ENCODE peak calls at places on chromosomes 5 and 9, in ten cellular contexts. O is skeletal muscle cell; R is stimulated activated CD4-positive, alpha-beta T cell treated with anti-CD3 and anti-CD28 coated beads, Interleukin-1b, Interleukin-23, amount 100 ng/mL, for 24 hours; P is activated effector memory CD4-positive, alpha-beta T cell treated with Interleukin-2 at 50 U/mL for 16 hours; Q is pons; S is midbrain; U is NCI-H1092; A is Jurkat, Clone E6-1; J is pancreas; L is left ventricle myocardium superior. Y is an unnamed sample.

GRCh38 chr9:134287591-134288518 is 38.4 kb upstream of the RXRA start:
- DNase-seq in O (no peak), R (no peak), P (no peak), Q (no peak), S (no peak), U (peak; percentile 22), A (no peak), J (peak; percentile 35), L (peak; percentile 14), Y (no peak)

GRCh38 chr9:129333961-129334743 is 156.1 kb upstream of the IER5L start:
- DNase-seq in O (peak; percentile 91), R (no peak), P (no peak), Q (peak; percentile 70), S (peak; percentile 66), U (peak; percentile 14), A (no peak), J (peak; percentile 97), L (peak; percentile 94), Y (peak; percentile 35)

GRCh38 chr5:88785396-88786216 is 97.4 kb downstream of the MEF2C start:
- DNase-seq in O (peak; percentile 76), R (no peak), P (no peak), Q (peak; percentile 69), S (peak; percentile 38), U (no peak), A (no peak), J (no peak), L (no peak), Y (no peak)

GRCh38 chr5:83475540-83476469 is 4.3 kb downstream of the VCAN start:
- DNase-seq in O (peak; percentile 68), R (no peak), P (no peak), Q (no peak), S (no peak), U (no peak), A (no peak), J (no peak), L (no peak), Y (no peak)

GRCh38 chr9:76161103-76161502 is 233.1 kb downstream of the RFK start:
- DNase-seq in O (no peak), R (no peak), P (no peak), Q (no peak), S (no peak), U (no peak), A (no peak), J (no peak), L (no peak), Y (no peak)

GRCh38 chr9:4548796-4549725 is 58.8 kb downstream of the SLC1A1 start:
- DNase-seq in O (no peak), R (no peak), P (no peak), Q (no peak), S (no peak), U (no peak), A (no peak), J (no peak), L (peak; percentile 59), Y (no peak)

GRCh38 chr5:12625667-12626263 is 721.5 kb upstream of the CTNND2 start:
- DNase-seq in O (no peak), R (no peak), P (no peak), Q (no peak), S (no peak), U (no peak), A (no peak), J (no peak), L (no peak), Y (no peak)

GRCh38 chr9:121917375-121918335 is 175.5 kb downstream of the TTLL11 start:
- DNase-seq in O (no peak), R (no peak), P (no peak), Q (no peak), S (no peak), U (no peak), A (no peak), J (no peak), L (no peak), Y (no peak)

GRCh38 chr5:168086104-168086610 is 205.3 kb upstream of the WWC1 start:
- DNase-seq in O (no peak), R (no peak), P (no peak), Q (no peak), S (no peak), U (no peak), A (no peak), J (no peak), L (no peak), Y (no peak)

GRCh38 chr9:122190597-122191381 is 31.1 kb downstream of the MORN5 start:
- DNase-seq in O (no peak), R (no peak), P (no peak), Q (peak; percentile 67), S (peak; percentile 4), U (no peak), A (peak; percentile 28), J (no peak), L (no peak), Y (no peak)

GRCh38 chr5:57410374-57411320 is 72.0 kb downstream of the ACTBL2 start:
- DNase-seq in O (no peak), R (no peak), P (no peak), Q (no peak), S (no peak), U (no peak), A (no peak), J (no peak), L (no peak), Y (no peak)

GRCh38 chr5:124927735-124928134 is 181.3 kb upstream of the ZNF608 start:
- DNase-seq in O (no peak), R (no peak), P (no peak), Q (no peak), S (no peak), U (no peak), A (no peak), J (no peak), L (no peak), Y (no peak)

GRCh38 chr5:62354028-62354874 is 48.2 kb downstream of the KIF2A start:
- DNase-seq in O (peak; percentile 9), R (no peak), P (no peak), Q (peak; percentile 77), S (peak; percentile 70), U (peak; percentile 1), A (peak; percentile 47), J (no peak), L (no peak), Y (no peak)

GRCh38 chr9:88746029-88746743 is 211.2 kb downstream of the NXNL2 start:
- DNase-seq in O (peak; percentile 91), R (no peak), P (no peak), Q (no peak), S (no peak), U (no peak), A (no peak), J (no peak), L (peak; percentile 77), Y (no peak)

GRCh38 chr5:55997742-55998351 is 3.1 kb upstream of the IL6ST start:
- DNase-seq in O (no peak), R (no peak), P (no peak), Q (no peak), S (no peak), U (no peak), A (no peak), J (no peak), L (no peak), Y (no peak)

GRCh38 chr5:14244721-14245518 is 101.8 kb downstream of the TRIO start:
- DNase-seq in O (peak; percentile 60), R (no peak), P (no peak), Q (no peak), S (no peak), U (no peak), A (no peak), J (no peak), L (no peak), Y (no peak)

GRCh38 chr5:115843444-115844130 is 1.9 kb downstream of the AP3S1 start:
- DNase-seq in O (no peak), R (no peak), P (no peak), Q (no peak), S (no peak), U (no peak), A (no peak), J (no peak), L (no peak), Y (no peak)

GRCh38 chr5:138032028-138032571 is 779 bp downstream of the FAM13B start:
- DNase-seq in O (no peak), R (no peak), P (no peak), Q (peak; percentile 82), S (peak; percentile 61), U (no peak), A (peak; percentile 51), J (no peak), L (peak; percentile 81), Y (peak; percentile 70)

GRCh38 chr5:472656-473343 is 29.8 kb downstream of the EXOC3 start:
- DNase-seq in O (peak; percentile 43), R (peak; percentile 73), P (peak; percentile 81), Q (peak; percentile 67), S (peak; percentile 88), U (peak; percentile 82), A (peak; percentile 69), J (peak; percentile 95), L (peak; percentile 95), Y (peak; percentile 74)

GRCh38 chr9:129026442-129027223 is 1.5 kb downstream of the SH3GLB2 start:
- DNase-seq in O (no peak), R (no peak), P (no peak), Q (peak; percentile 37), S (peak; percentile 17), U (no peak), A (no peak), J (peak; percentile 83), L (no peak), Y (peak; percentile 69)

GRCh38 chr5:95910521-95910920 is 51.1 kb downstream of the ELL2 start:
- DNase-seq in O (no peak), R (no peak), P (no peak), Q (no peak), S (no peak), U (no peak), A (no peak), J (no peak), L (no peak), Y (no peak)

GRCh38 chr5:83567741-83568530 is 96.4 kb downstream of the VCAN start:
- DNase-seq in O (peak; percentile 87), R (no peak), P (no peak), Q (no peak), S (no peak), U (no peak), A (no peak), J (no peak), L (no peak), Y (no peak)

GRCh38 chr9:11702529-11702928 is 990.7 kb upstream of the TYRP1 start:
- DNase-seq in O (peak; percentile 21), R (no peak), P (no peak), Q (peak; percentile 32), S (no peak), U (no peak), A (no peak), J (no peak), L (no peak), Y (no peak)

GRCh38 chr9:89277454-89277853 is 33.5 kb upstream of the CKS2 start:
- DNase-seq in O (no peak), R (no peak), P (no peak), Q (no peak), S (no peak), U (no peak), A (peak; percentile 48), J (no peak), L (no peak), Y (no peak)

GRCh38 chr9:100426532-100427365 is at the start of gene MSANTD3:
- DNase-seq in O (no peak), R (no peak), P (peak; percentile 47), Q (peak; percentile 56), S (peak; percentile 62), U (peak; percentile 49), A (peak; percentile 39), J (peak; percentile 85), L (peak; percentile 86), Y (no peak)

GRCh38 chr5:65482727-65483473 is 1.2 kb upstream of the ADAMTS6 start:
- DNase-seq in O (peak; percentile 31), R (no peak), P (no peak), Q (peak; percentile 70), S (peak; percentile 38), U (no peak), A (no peak), J (no peak), L (no peak), Y (no peak)

GRCh38 chr5:101943784-101944183 is 352.3 kb downstream of the SLCO4C1 start:
- DNase-seq in O (no peak), R (no peak), P (no peak), Q (no peak), S (no peak), U (no peak), A (peak; percentile 4), J (no peak), L (no peak), Y (no peak)

GRCh38 chr9:36762958-36763357 is 190.3 kb downstream of the MELK start:
- DNase-seq in O (no peak), R (no peak), P (no peak), Q (no peak), S (no peak), U (no peak), A (no peak), J (no peak), L (no peak), Y (no peak)

Y was measured in nucleus accumbens.